ENCODE peak calls at places on chromosomes 13 and 19, in seven cellular contexts. K is NCI-H460, Q is AG09309, A is M059J, H is hippocampal formation, M is EH, V is left lobe of liver. J is an unnamed sample.

GRCh38 chr13:74035881-74036280 is 98.3 kb downstream of the KLF12 start:
- DNase-seq in K (no peak), Q (no peak), A (no peak), H (no peak), M (no peak), V (no peak), J (no peak)

GRCh38 chr13:27354379-27354778 is 70.0 kb upstream of the GTF3A start:
- DNase-seq in K (no peak), Q (no peak), A (peak), H (no peak), M (peak), V (no peak), J (no peak)

GRCh38 chr13:76570485-76570884 is 315.7 kb downstream of the KCTD12 start:
- DNase-seq in K (no peak), Q (no peak), A (no peak), H (peak), M (no peak), V (no peak), J (no peak)

GRCh38 chr13:21785990-21786389 is 115.1 kb downstream of the FGF9 start:
- DNase-seq in K (no peak), Q (no peak), A (no peak), H (no peak), M (no peak), V (no peak), J (no peak)

GRCh38 chr19:41377977-41378707 is 1.8 kb downstream of the TMEM91 start:
- DNase-seq in K (no peak), Q (no peak), A (no peak), H (no peak), M (no peak), V (no peak), J (no peak)

GRCh38 chr13:50684366-50684765 is 159.1 kb downstream of the DLEU7 start:
- DNase-seq in K (no peak), Q (no peak), A (no peak), H (peak), M (no peak), V (no peak), J (peak)

GRCh38 chr13:50800091-50800739 is 43.3 kb downstream of the DLEU7 start:
- DNase-seq in K (no peak), Q (no peak), A (no peak), H (no peak), M (no peak), V (no peak), J (no peak)

GRCh38 chr13:111372651-111373425 is 52.4 kb downstream of the TEX29 start:
- DNase-seq in K (no peak), Q (no peak), A (no peak), H (no peak), M (no peak), V (no peak), J (no peak)

GRCh38 chr19:53057904-53058579 is 13.5 kb downstream of the ERVV-2 start:
- DNase-seq in K (no peak), Q (no peak), A (no peak), H (no peak), M (no peak), V (no peak), J (no peak)

GRCh38 chr19:38557205-38557799 is 60.5 kb downstream of the MAP4K1 start:
- DNase-seq in K (no peak), Q (no peak), A (peak), H (no peak), M (no peak), V (no peak), J (no peak)

GRCh38 chr19:5002143-5002542 is 33.2 kb downstream of the KDM4B start:
- DNase-seq in K (no peak), Q (peak), A (peak), H (no peak), M (peak), V (peak), J (no peak)

GRCh38 chr13:110921209-110921608 is 6.3 kb upstream of the ANKRD10 start:
- DNase-seq in K (no peak), Q (no peak), A (no peak), H (no peak), M (no peak), V (no peak), J (no peak)

GRCh38 chr19:4012975-4013634 is 5.6 kb downstream of the PIAS4 start:
- DNase-seq in K (no peak), Q (no peak), A (no peak), H (no peak), M (no peak), V (peak), J (no peak)

GRCh38 chr19:19661675-19662251 is 1.7 kb downstream of the ATP13A1 start:
- DNase-seq in K (no peak), Q (no peak), A (no peak), H (no peak), M (no peak), V (no peak), J (no peak)

GRCh38 chr19:49613374-49613773 is 22.4 kb downstream of the PRR12 start:
- DNase-seq in K (no peak), Q (no peak), A (peak), H (no peak), M (peak), V (no peak), J (no peak)

GRCh38 chr19:41411094-41411493 is 13.5 kb downstream of the BCKDHA start:
- DNase-seq in K (no peak), Q (no peak), A (no peak), H (no peak), M (no peak), V (no peak), J (no peak)

GRCh38 chr19:13094285-13094595 is 8.4 kb downstream of the LYL1 start:
- DNase-seq in K (no peak), Q (no peak), A (no peak), H (no peak), M (no peak), V (no peak), J (no peak)

GRCh38 chr19:6276447-6276846 is 3.3 kb downstream of the MLLT1 start:
- DNase-seq in K (no peak), Q (peak), A (peak), H (no peak), M (peak), V (no peak), J (no peak)

GRCh38 chr13:91017031-91017668 is 330.3 kb upstream of the MIR17HG start:
- DNase-seq in K (peak), Q (no peak), A (peak), H (peak), M (peak), V (no peak), J (peak)

GRCh38 chr13:76014618-76015315 is 378.6 kb downstream of the LMO7 start:
- DNase-seq in K (no peak), Q (no peak), A (peak), H (no peak), M (peak), V (no peak), J (no peak)

GRCh38 chr19:51687791-51688664 is 5.1 kb upstream of the SPACA6 start:
- DNase-seq in K (no peak), Q (no peak), A (peak), H (peak), M (peak), V (no peak), J (peak)

GRCh38 chr19:31338069-31338767 is 11.0 kb downstream of the TSHZ3 start:
- DNase-seq in K (no peak), Q (no peak), A (peak), H (no peak), M (peak), V (peak), J (no peak)

GRCh38 chr19:15448778-15449619 is 757 bp downstream of the WIZ start:
- DNase-seq in K (no peak), Q (no peak), A (peak), H (no peak), M (peak), V (no peak), J (no peak)

GRCh38 chr13:100363351-100363750 is 225.2 kb downstream of the GGACT start:
- DNase-seq in K (no peak), Q (peak), A (peak), H (no peak), M (peak), V (no peak), J (no peak)

GRCh38 chr19:5232798-5233505 is 107.7 kb downstream of the PTPRS start:
- DNase-seq in K (no peak), Q (no peak), A (no peak), H (no peak), M (peak), V (no peak), J (no peak)

GRCh38 chr13:109654341-109655205 is 131.8 kb downstream of the IRS2 start:
- DNase-seq in K (no peak), Q (no peak), A (no peak), H (no peak), M (no peak), V (no peak), J (no peak)

GRCh38 chr13:114339779-114340534 is 25.7 kb downstream of the CHAMP1 start:
- DNase-seq in K (peak), Q (no peak), A (peak), H (no peak), M (peak), V (peak), J (no peak)

GRCh38 chr13:45473627-45474026 is 8.9 kb downstream of the COG3 start:
- DNase-seq in K (no peak), Q (no peak), A (no peak), H (no peak), M (no peak), V (no peak), J (no peak)

GRCh38 chr19:15304140-15304705 is 28.1 kb downstream of the BRD4 start:
- DNase-seq in K (peak), Q (no peak), A (no peak), H (no peak), M (peak), V (no peak), J (no peak)

GRCh38 chr13:27622881-27623280 is 1.2 kb downstream of the POLR1D start:
- DNase-seq in K (no peak), Q (no peak), A (no peak), H (no peak), M (no peak), V (no peak), J (no peak)

GRCh38 chr19:4075373-4075772 is 8.7 kb upstream of the ZBTB7A start:
- DNase-seq in K (no peak), Q (no peak), A (no peak), H (no peak), M (peak), V (no peak), J (no peak)

GRCh38 chr13:86324191-86324590 is 525.0 kb upstream of the SLITRK6 start:
- DNase-seq in K (no peak), Q (no peak), A (no peak), H (no peak), M (no peak), V (no peak), J (no peak)

GRCh38 chr19:52691215-52691610 is 43.6 kb downstream of the ZNF611 start:
- DNase-seq in K (no peak), Q (no peak), A (no peak), H (no peak), M (no peak), V (no peak), J (no peak)

J was measured in nucleus accumbens.